ENCODE peak calls at places on chromosomes 4 and X, in nine cellular contexts. Z is HAP-1; T is CD8-positive, alpha-beta T cell; O is kidney epithelial cell; H is lower leg skin; K is AG09309; N is cardiac muscle cell; L is OCI-LY7; U is mucosa of descending colon. G is an unnamed sample.

GRCh38 chr4:157550028-157550427 is 329.5 kb downstream of the GRIA2 start:
- DNase-seq in Z (no peak), T (no peak), O (no peak), H (no peak), K (no peak), N (no peak), L (no peak), U (no peak), G (no peak)

GRCh38 chr4:10981611-10982010 is 297.0 kb upstream of the CLNK start:
- DNase-seq in Z (no peak), T (no peak), O (no peak), H (no peak), K (no peak), N (no peak), L (no peak), U (no peak), G (no peak)

GRCh38 chr4:158046345-158046744 is 126.5 kb downstream of the GASK1B start:
- DNase-seq in Z (no peak), T (no peak), O (no peak), H (no peak), K (no peak), N (peak), L (no peak), U (no peak), G (no peak)

GRCh38 chr4:140243345-140243753 is 89.4 kb upstream of the MAML3 start:
- DNase-seq in Z (peak), T (peak), O (no peak), H (no peak), K (no peak), N (no peak), L (peak), U (peak), G (peak)

GRCh38 chrX:38768079-38768478 is 33.2 kb upstream of the MID1IP1 start:
- DNase-seq in Z (peak), T (no peak), O (no peak), H (no peak), K (no peak), N (peak), L (peak), U (no peak), G (no peak)

GRCh38 chr4:94650690-94651089 is 107.1 kb upstream of the BMPR1B start:
- DNase-seq in Z (no peak), T (no peak), O (no peak), H (no peak), K (no peak), N (peak), L (no peak), U (no peak), G (no peak)

GRCh38 chrX:111040377-111041017 is 55.5 kb upstream of the PAK3 start:
- DNase-seq in Z (no peak), T (no peak), O (peak), H (no peak), K (no peak), N (peak), L (no peak), U (no peak), G (no peak)

GRCh38 chrX:12425496-12425895 is 287.2 kb downstream of the FRMPD4 start:
- DNase-seq in Z (no peak), T (no peak), O (no peak), H (no peak), K (no peak), N (peak), L (no peak), U (no peak), G (no peak)

GRCh38 chr4:102493794-102494193 is 7.4 kb upstream of the NFKB1 start:
- DNase-seq in Z (no peak), T (no peak), O (no peak), H (no peak), K (no peak), N (no peak), L (no peak), U (no peak), G (no peak)

GRCh38 chr4:984336-985054 is 2.3 kb upstream of the IDUA start:
- DNase-seq in Z (no peak), T (no peak), O (no peak), H (no peak), K (no peak), N (no peak), L (no peak), U (no peak), G (no peak)

GRCh38 chrX:5380426-5380825 is 848.2 kb downstream of the NLGN4X start:
- DNase-seq in Z (no peak), T (no peak), O (no peak), H (no peak), K (no peak), N (no peak), L (no peak), U (no peak), G (no peak)

GRCh38 chrX:17944833-17945497 is 83.9 kb upstream of the RAI2 start:
- DNase-seq in Z (peak), T (peak), O (no peak), H (no peak), K (no peak), N (no peak), L (peak), U (no peak), G (peak)

GRCh38 chr4:73718375-73719373 is 21.7 kb upstream of the CXCL8 start:
- DNase-seq in Z (no peak), T (no peak), O (no peak), H (no peak), K (no peak), N (no peak), L (no peak), U (no peak), G (no peak)

GRCh38 chr4:113540859-113541258 is 220.7 kb downstream of the CAMK2D start:
- DNase-seq in Z (no peak), T (no peak), O (no peak), H (no peak), K (no peak), N (peak), L (no peak), U (no peak), G (no peak)

GRCh38 chrX:113157496-113157895 is 316.9 kb upstream of the AMOT start:
- DNase-seq in Z (no peak), T (no peak), O (no peak), H (no peak), K (no peak), N (no peak), L (no peak), U (no peak), G (no peak)

DNA sequence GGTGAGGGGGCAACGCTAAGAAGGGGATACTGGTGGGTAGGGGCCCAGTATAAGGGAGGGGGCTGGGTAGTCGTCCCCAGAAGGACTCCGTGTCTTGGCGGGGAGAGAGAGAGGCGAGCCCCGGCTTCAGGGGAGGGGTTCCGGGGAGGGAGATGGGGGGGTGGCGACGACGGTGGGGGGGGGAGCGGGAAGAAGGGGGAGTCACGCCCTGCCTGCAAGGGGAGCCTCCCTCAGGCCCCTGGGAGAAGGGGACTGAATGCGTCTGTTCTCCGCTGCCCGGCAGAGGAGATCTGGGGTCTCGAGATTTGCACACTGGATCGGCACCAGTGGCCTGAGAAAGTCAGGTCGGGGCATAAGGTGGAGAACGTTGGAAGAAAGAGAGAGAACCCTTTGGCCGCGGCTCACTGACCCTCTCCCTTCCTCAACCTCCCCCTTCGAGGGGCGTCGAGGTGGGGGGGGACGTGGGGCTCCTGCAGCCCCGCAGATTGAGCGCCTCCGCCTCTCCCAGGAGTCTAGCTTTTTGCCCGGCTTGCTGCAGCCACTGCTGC is 609 bp upstream of the BCORL1 start:
- DNase-seq in Z (no peak), T (no peak), O (no peak), H (no peak), K (no peak), N (no peak), L (no peak), U (no peak), G (no peak)
- H3K4me3 ChIP-seq in Z (no peak), T (peak), O (peak), H (no peak), K (no peak), N (peak), L (no peak), U (no peak), G (peak)

GRCh38 chr4:159131564-159131963 is 28.7 kb downstream of the RAPGEF2 start:
- DNase-seq in Z (no peak), T (no peak), O (no peak), H (no peak), K (no peak), N (no peak), L (no peak), U (no peak), G (no peak)

GRCh38 chr4:159134422-159134821 is 31.5 kb downstream of the RAPGEF2 start:
- DNase-seq in Z (no peak), T (no peak), O (no peak), H (no peak), K (no peak), N (no peak), L (no peak), U (no peak), G (no peak)

GRCh38 chr4:159126716-159127115 is 23.8 kb downstream of the RAPGEF2 start:
- DNase-seq in Z (no peak), T (no peak), O (no peak), H (no peak), K (no peak), N (no peak), L (no peak), U (no peak), G (no peak)

GRCh38 chr4:159127745-159128518 is 25.1 kb downstream of the RAPGEF2 start:
- DNase-seq in Z (no peak), T (no peak), O (no peak), H (no peak), K (no peak), N (no peak), L (no peak), U (no peak), G (no peak)

GRCh38 chr4:159129822-159130550 is 27.1 kb downstream of the RAPGEF2 start:
- DNase-seq in Z (no peak), T (no peak), O (no peak), H (no peak), K (no peak), N (no peak), L (no peak), U (no peak), G (no peak)
- H3K4me3 ChIP-seq in Z (no peak), T (no peak), O (no peak), H (no peak), K (no peak), N (no peak), L (no peak), U (no peak), G (no peak)

DNA sequence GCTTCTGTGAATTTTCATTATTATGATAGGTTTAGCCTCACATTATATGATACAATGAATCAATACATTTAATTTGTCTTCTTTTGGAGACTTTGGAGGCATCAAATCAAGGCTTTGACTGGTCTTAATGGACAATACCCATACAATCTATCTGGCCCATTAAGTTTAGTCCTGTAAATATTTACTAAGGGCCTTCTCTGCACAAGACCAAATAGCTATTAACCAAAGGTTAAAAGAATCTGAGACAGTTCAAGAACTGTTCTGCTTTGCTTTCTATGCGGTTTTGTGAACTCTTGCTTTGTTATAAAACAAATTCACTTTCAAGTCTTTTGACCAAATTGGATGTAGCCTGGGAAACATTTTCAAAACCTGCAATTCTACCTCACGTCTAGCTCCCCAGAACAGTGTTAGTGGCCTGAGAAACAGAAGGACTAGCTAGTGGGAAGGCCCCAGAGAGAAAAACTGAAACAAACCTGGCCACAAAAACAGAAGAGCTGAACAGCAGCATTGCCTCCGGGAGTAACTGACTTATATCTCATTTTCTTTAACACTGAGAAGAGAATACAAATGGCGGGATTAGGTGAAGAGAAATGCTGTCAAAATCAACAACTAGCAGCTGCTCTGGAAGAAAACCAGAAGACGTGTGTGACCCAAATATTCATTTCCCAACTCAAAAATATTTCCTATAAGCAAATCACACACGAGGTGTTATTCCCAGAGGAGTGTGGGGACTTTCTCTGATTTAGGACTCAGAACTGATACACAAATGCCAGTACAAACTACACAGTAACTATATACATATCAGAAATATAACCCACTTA is 548 bp downstream of the TLR1 start:
- DNase-seq in Z (no peak), T (no peak), O (no peak), H (no peak), K (no peak), N (peak), L (peak), U (no peak), G (no peak)
- H3K4me3 ChIP-seq in Z (no peak), T (peak), O (no peak), H (peak), K (no peak), N (no peak), L (peak), U (no peak), G (no peak)

GRCh38 chrX:154093965-154094364 is 3.6 kb downstream of the MECP2 start:
- DNase-seq in Z (no peak), T (no peak), O (no peak), H (no peak), K (no peak), N (no peak), L (no peak), U (no peak), G (no peak)
- H3K4me3 ChIP-seq in Z (no peak), T (peak), O (no peak), H (no peak), K (no peak), N (no peak), L (no peak), U (no peak), G (no peak)

GRCh38 chr4:76213415-76214268 is at the start of gene SCARB2:
- DNase-seq in Z (peak), T (peak), O (no peak), H (peak), K (peak), N (peak), L (no peak), U (peak), G (peak)

GRCh38 chr4:76212301-76212700 is 1.3 kb downstream of the SCARB2 start:
- DNase-seq in Z (no peak), T (no peak), O (no peak), H (no peak), K (no peak), N (no peak), L (no peak), U (no peak), G (no peak)

GRCh38 chr4:76210502-76210901 is 3.1 kb downstream of the SCARB2 start:
- DNase-seq in Z (no peak), T (no peak), O (no peak), H (no peak), K (no peak), N (no peak), L (no peak), U (no peak), G (no peak)

GRCh38 chr4:76212851-76213414 is 691 bp downstream of the SCARB2 start:
- DNase-seq in Z (peak), T (peak), O (no peak), H (no peak), K (no peak), N (peak), L (no peak), U (peak), G (peak)

DNA sequence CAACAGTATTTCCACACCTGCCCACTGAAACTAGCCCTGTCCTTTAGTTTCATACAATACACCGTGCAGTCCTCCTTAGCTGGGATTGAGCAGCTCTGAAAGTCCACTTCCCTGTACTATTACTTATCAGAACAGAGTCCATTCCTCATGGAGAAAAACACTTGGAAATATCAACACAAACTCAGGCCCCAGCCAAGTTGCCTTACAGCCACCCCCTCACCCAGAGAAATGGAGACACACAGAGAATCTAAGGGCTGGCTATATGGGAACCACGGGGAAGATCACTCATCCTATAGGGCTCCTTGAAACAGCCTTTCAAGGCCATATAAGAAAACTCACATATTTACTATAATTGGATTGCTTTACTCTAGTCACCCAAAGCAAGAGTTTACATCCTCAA is 1.9 kb downstream of the SCARB2 start:
- DNase-seq in Z (no peak), T (no peak), O (no peak), H (no peak), K (no peak), N (no peak), L (no peak), U (no peak), G (no peak)
- H3K4me3 ChIP-seq in Z (no peak), T (no peak), O (peak), H (peak), K (peak), N (peak), L (no peak), U (no peak), G (no peak)

GRCh38 chr4:2935762-2936743 is 27.2 kb downstream of the NOP14 start:
- DNase-seq in Z (no peak), T (peak), O (peak), H (peak), K (no peak), N (peak), L (peak), U (peak), G (no peak)
- H3K4me3 ChIP-seq in Z (peak), T (peak), O (peak), H (no peak), K (peak), N (peak), L (peak), U (no peak), G (peak)

DNA sequence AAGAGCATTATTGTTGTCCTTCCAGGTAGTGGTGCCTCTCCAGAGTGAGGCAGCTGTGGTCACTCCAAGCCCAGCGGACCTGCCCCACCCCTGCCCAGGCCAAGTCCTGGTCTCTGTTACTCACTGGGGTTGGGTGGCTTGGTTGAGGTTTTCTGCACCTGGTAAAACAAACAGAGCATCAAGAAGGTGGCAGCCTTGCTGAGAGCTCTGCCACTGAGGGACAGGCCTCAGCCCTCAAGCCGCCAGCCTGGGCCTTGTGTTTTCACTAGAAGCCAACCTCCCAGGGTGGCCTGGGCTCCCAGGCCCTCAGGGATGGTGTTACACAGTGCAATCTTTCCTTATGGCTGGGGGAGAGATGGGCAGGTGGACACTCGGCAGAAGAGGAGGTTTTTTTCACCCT is 182.7 kb downstream of the BCOR start:
- DNase-seq in Z (no peak), T (no peak), O (no peak), H (no peak), K (no peak), N (no peak), L (no peak), U (no peak), G (no peak)
- H3K4me3 ChIP-seq in Z (no peak), T (no peak), O (no peak), H (no peak), K (no peak), N (no peak), L (no peak), U (no peak), G (no peak)

DNA sequence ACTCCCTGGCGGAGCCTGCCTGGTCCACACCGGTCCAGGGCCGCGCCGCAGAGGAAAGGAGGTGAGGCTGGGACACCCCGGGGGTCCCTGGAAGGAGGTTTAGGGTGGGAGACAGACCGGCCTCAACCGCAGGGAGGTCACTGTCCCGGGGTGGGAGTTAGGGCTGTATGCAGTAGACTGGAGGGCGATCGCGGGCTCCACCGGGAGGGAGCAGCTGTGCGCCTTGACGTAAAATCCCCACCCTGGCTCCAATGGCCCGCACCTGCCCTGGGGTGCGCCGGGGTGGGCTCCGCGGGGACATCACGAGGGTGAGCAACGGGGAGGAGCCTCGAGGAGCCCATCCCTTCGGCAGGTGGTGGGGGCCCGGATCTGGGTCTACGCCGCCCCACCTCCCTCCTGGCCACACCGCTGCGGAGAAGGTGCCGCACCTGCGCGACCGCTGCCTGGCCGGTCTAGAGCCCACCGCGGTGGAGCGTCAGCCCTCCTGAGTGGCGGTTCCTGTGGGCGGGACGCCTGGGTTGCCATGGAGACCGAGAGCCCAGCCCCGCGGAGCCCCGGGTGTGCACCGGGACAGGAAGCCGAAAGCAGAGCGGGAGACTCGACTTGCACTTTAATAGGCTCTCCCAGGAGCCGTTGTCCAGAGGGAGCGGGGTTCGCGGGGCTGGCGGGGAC is 105.1 kb downstream of the ADRA2C start:
- DNase-seq in Z (peak), T (no peak), O (no peak), H (no peak), K (no peak), N (peak), L (no peak), U (no peak), G (peak)
- H3K4me3 ChIP-seq in Z (no peak), T (no peak), O (no peak), H (no peak), K (no peak), N (peak), L (no peak), U (no peak), G (no peak)

G was measured in DND-41.